ENCODE peak calls at places on chromosomes 7 and 10, in six cellular contexts. J is colonic mucosa, F is adrenal gland, R is ovary, P is OCI-LY7, Z is mammary epithelial cell. O is an unnamed sample.

GRCh38 chr7:64881461-64882287 is 21.4 kb upstream of the ZNF273 start:
- DNase-seq in J (peak; percentile 14), F (no peak), R (no peak), P (no peak), Z (no peak), O (no peak)

GRCh38 chr10:116669080-116669479 is 48.3 kb downstream of the PNLIPRP2 start:
- DNase-seq in J (no peak), F (no peak), R (no peak), P (no peak), Z (no peak), O (peak; percentile 18)

GRCh38 chr10:29254123-29255046 is 34.5 kb upstream of the LYZL1 start:
- DNase-seq in J (no peak), F (no peak), R (no peak), P (no peak), Z (no peak), O (no peak)

GRCh38 chr10:127293640-127294039 is 97.2 kb upstream of the INSYN2A start:
- DNase-seq in J (no peak), F (no peak), R (no peak), P (no peak), Z (peak; percentile 16), O (no peak)

GRCh38 chr10:26259341-26259740 is 42.8 kb downstream of the GAD2 start:
- DNase-seq in J (no peak), F (no peak), R (no peak), P (no peak), Z (no peak), O (no peak)

GRCh38 chr10:23368816-23369640 is 24.4 kb upstream of the C10orf67 start:
- DNase-seq in J (no peak), F (no peak), R (no peak), P (peak; percentile 87), Z (no peak), O (no peak)

GRCh38 chr7:28096713-28097112 is 83.9 kb downstream of the JAZF1 start:
- DNase-seq in J (peak; percentile 56), F (peak; percentile 56), R (peak; percentile 43), P (peak; percentile 60), Z (no peak), O (peak; percentile 58)

GRCh38 chr7:35755711-35756110 is 45.1 kb upstream of the SEPTIN7 start:
- DNase-seq in J (no peak), F (no peak), R (no peak), P (no peak), Z (no peak), O (no peak)

GRCh38 chr10:62616885-62617635 is 187.5 kb upstream of the ADO start:
- DNase-seq in J (no peak), F (no peak), R (no peak), P (peak; percentile 57), Z (no peak), O (no peak)

GRCh38 chr7:69781412-69781846 is 183.2 kb downstream of the AUTS2 start:
- DNase-seq in J (no peak), F (peak; percentile 58), R (peak; percentile 23), P (no peak), Z (no peak), O (no peak)

GRCh38 chr10:70765794-70766594 is 19.2 kb downstream of the TBATA start:
- DNase-seq in J (no peak), F (no peak), R (no peak), P (no peak), Z (no peak), O (no peak)

GRCh38 chr10:131692176-131692575 is 208.6 kb upstream of the PPP2R2D start:
- DNase-seq in J (no peak), F (no peak), R (no peak), P (no peak), Z (no peak), O (no peak)

GRCh38 chr7:18580945-18581344 is 85.4 kb downstream of the HDAC9 start:
- DNase-seq in J (no peak), F (no peak), R (no peak), P (no peak), Z (no peak), O (no peak)

GRCh38 chr7:93941956-93942355 is 20.4 kb downstream of the GNG11 start:
- DNase-seq in J (no peak), F (no peak), R (no peak), P (no peak), Z (peak; percentile 1), O (peak; percentile 61)

GRCh38 chr7:95102662-95103061 is 195.3 kb downstream of the PPP1R9A start:
- DNase-seq in J (no peak), F (no peak), R (no peak), P (no peak), Z (peak; percentile 28), O (no peak)

GRCh38 chr7:774161-775109 is 47.4 kb upstream of the PRKAR1B start:
- DNase-seq in J (peak; percentile 69), F (peak; percentile 43), R (no peak), P (peak; percentile 48), Z (peak; percentile 36), O (no peak)

GRCh38 chr10:127145173-127145572 is 51.2 kb downstream of the INSYN2A start:
- DNase-seq in J (no peak), F (no peak), R (no peak), P (no peak), Z (peak; percentile 86), O (peak; percentile 63)

GRCh38 chr10:86733260-86733671 is 23.2 kb upstream of the BMPR1A start:
- DNase-seq in J (no peak), F (no peak), R (peak; percentile 31), P (no peak), Z (no peak), O (no peak)

GRCh38 chr7:117946201-117946633 is 73.0 kb upstream of the CTTNBP2 start:
- DNase-seq in J (no peak), F (no peak), R (no peak), P (no peak), Z (peak; percentile 55), O (no peak)

GRCh38 chr10:69119896-69120295 is 4.1 kb upstream of the VPS26A start:
- DNase-seq in J (no peak), F (no peak), R (no peak), P (no peak), Z (peak; percentile 52), O (no peak)

GRCh38 chr7:104160375-104160774 is 47.4 kb downstream of the ORC5 start:
- DNase-seq in J (no peak), F (no peak), R (no peak), P (peak; percentile 13), Z (no peak), O (peak; percentile 16)
- TF ChIP-seq CTCF in J (no peak), F (peak; percentile 20), R (no peak), P (peak; percentile 79), Z (peak; percentile 25), O (peak; percentile 84)

DNA sequence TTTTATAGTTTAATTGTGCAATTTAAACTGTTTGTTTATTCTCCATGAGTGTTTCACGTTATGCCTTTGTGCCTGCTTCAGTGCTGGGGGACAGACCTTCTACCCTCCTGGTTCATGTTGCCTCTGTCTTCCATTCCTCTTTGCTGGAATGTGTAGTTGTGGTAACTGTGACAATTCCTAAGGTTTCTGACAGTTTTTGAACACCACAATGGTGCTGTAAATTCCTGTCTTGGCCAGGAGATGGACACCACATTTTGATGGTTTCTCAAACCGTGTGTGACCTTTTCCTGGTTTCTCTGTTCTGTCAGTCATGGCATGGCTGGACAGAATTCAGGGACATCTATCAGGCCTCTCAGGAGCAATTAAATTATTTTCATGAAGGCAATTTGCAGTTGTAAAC is 201.8 kb downstream of the BICC1 start:
- DNase-seq in J (no peak), F (no peak), R (no peak), P (no peak), Z (no peak), O (no peak)
- TF ChIP-seq CTCF in J (no peak), F (no peak), R (no peak), P (no peak), Z (no peak), O (no peak)

DNA sequence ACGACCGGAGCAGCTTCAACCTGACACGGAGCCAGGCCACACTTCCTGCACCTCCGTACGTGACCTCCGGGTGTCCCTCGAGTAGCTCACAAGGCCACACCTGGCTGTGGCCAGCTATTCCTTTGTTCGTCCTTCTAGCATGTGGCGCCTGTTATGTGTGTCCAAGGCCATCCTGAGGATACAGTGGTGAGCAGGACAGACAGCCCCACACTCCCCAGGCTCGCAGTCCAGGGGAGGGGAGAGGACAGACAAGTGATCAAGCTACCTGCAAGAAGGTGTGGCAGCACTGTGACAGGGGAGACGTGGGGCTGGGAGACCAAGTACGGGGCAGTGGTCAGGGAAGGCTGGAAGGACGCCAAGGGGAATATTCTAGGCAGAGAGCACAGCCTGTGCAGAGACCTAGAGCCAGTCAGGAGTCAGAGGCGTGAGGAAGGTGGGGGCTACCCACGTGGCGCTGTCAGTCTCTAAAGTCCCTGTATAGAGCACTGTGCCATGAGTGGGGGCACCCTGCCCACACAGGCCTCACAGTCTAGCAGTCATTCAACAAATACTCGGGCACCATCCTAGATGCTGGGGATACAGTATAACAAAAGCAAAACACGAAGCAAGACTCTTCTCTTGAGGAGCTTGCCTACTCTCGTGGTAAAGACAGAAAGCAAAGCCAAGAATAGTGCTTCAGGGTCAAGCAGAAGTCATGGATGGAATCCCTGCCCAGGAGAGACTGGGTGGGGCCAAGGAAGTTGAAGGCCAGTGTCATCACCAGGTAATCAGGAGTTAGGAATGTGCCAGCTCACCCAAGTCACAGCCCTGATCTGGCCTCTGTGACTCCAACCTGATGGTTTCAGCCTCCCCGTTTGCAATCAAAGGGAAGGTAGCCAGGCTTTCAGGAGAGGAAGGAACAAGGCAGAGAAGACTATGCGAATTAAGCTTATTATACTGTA is 58.6 kb downstream of the PROSER2 start:
- DNase-seq in J (no peak), F (no peak), R (no peak), P (peak; percentile 8), Z (peak; percentile 95), O (peak; percentile 25)
- TF ChIP-seq CTCF in J (no peak), F (no peak), R (no peak), P (peak; percentile 15), Z (no peak), O (peak; percentile 13)

DNA sequence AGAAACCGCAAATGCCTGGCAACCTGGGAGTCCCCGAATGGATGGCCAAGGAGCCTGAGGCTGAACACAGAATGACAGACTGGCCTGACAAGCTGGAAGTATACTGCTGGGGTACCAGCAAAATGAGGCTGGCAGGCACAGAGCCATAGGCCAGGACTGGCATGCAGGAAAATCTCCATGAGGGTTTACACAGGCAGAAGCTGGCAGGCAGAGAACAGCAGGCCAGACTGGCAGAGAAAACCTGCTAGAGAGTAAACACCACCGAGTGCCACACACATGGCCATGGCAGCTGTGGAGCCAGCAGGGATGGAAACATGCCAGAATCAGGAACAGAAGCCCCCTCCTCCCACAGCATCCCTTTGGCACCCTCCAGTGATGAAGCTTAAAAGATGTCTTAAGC is 63.4 kb downstream of the CRPPA start:
- DNase-seq in J (peak; percentile 29), F (no peak), R (no peak), P (no peak), Z (no peak), O (no peak)
- TF ChIP-seq CTCF in J (no peak), F (no peak), R (no peak), P (no peak), Z (no peak), O (no peak)

O was measured in HFFc6.